ENCODE peak calls at places on chromosome 19, in ten cellular contexts. B, O, Y, V, A, T, U, D, H and M are unnamed samples.
A peak's percentile ranks its signal among the peaks of the same experiment; 100 is the strongest.

GRCh38 chr19:48290923-48291700 is 21.2 kb downstream of the ZNF114 start:
- DNase-seq in B (peak; percentile 89), A (peak; percentile 45), Y (peak; percentile 91), H (peak; percentile 89), O (no peak), T (peak; percentile 90), U (peak; percentile 87), D (peak; percentile 69), V (peak; percentile 83), M (peak; percentile 60)

GRCh38 chr19:310781-311496 is 19.7 kb upstream of the PLPP2 start:
- DNase-seq in H (no peak), D (no peak), T (no peak), A (no peak), O (no peak), Y (no peak), U (no peak), B (no peak), V (no peak), M (no peak)

GRCh38 chr19:47110521-47111080 is 3.0 kb downstream of the ZC3H4 start:
- DNase-seq in U (no peak), O (no peak), A (peak; percentile 21), V (no peak), D (no peak), Y (no peak), H (no peak), B (no peak), T (no peak), M (peak; percentile 64)

GRCh38 chr19:49490287-49491029 is 3.0 kb downstream of the RPL13A start:
- DNase-seq in U (no peak), A (no peak), T (no peak), Y (no peak), V (no peak), H (no peak), D (no peak), B (no peak), O (no peak), M (no peak)

GRCh38 chr19:11169896-11170678 is 14.5 kb upstream of the SPC24 start:
- DNase-seq in U (no peak), A (no peak), V (no peak), B (peak; percentile 84), D (no peak), Y (no peak), T (peak; percentile 79), H (no peak), O (no peak), M (no peak)

GRCh38 chr19:34350161-34350561 is 14.8 kb upstream of the GPI start:
- DNase-seq in A (no peak), B (no peak), U (no peak), H (no peak), D (no peak), T (no peak), Y (no peak), O (no peak), V (no peak), M (peak; percentile 63)

GRCh38 chr19:36032251-36033104 is at the start of gene CLIP3:
- DNase-seq in B (peak; percentile 84), H (peak; percentile 63), O (no peak), A (no peak), V (no peak), T (peak; percentile 87), Y (peak; percentile 87), U (no peak), D (no peak), M (peak; percentile 54)

GRCh38 chr19:48966541-48967345 is 1.6 kb downstream of the FTL start:
- DNase-seq in B (peak; percentile 34), V (no peak), H (no peak), T (no peak), O (no peak), A (peak; percentile 64), U (no peak), D (no peak), Y (no peak), M (no peak)

GRCh38 chr19:38135150-38135998 is 88.6 kb downstream of the DPF1 start:
- DNase-seq in Y (no peak), A (no peak), U (no peak), T (no peak), V (no peak), B (no peak), D (no peak), O (no peak), H (peak; percentile 11), M (no peak)

GRCh38 chr19:40588110-40588854 is 11.6 kb downstream of the SHKBP1 start:
- DNase-seq in Y (no peak), H (peak; percentile 65), O (no peak), T (no peak), U (peak; percentile 85), D (no peak), B (peak; percentile 37), A (no peak), V (no peak), M (no peak)

GRCh38 chr19:27393591-27393990 is 1819.4 kb downstream of the UQCRFS1 start:
- DNase-seq in B (no peak), H (no peak), D (no peak), U (no peak), Y (no peak), A (no peak), O (no peak), T (no peak), V (no peak), M (no peak)

GRCh38 chr19:38060346-38060745 is 153.3 kb downstream of the SIPA1L3 start:
- DNase-seq in H (no peak), A (no peak), V (no peak), T (no peak), Y (no peak), B (no peak), U (no peak), D (no peak), O (no peak), M (no peak)

GRCh38 chr19:1177322-1178114 is 3.5 kb upstream of the SBNO2 start:
- DNase-seq in Y (no peak), D (no peak), T (peak; percentile 41), V (no peak), O (peak; percentile 93), H (peak; percentile 93), U (peak; percentile 88), B (peak; percentile 94), A (peak; percentile 64), M (no peak)

GRCh38 chr19:31408460-31409124 is 59.4 kb upstream of the TSHZ3 start:
- DNase-seq in A (no peak), B (peak; percentile 98), D (no peak), O (peak; percentile 62), Y (no peak), T (peak; percentile 51), V (no peak), H (peak; percentile 84), U (peak; percentile 19), M (no peak)

GRCh38 chr19:6127716-6128335 is 7.6 kb upstream of the ACSBG2 start:
- DNase-seq in O (no peak), D (no peak), Y (no peak), A (no peak), B (no peak), H (no peak), U (no peak), T (no peak), V (no peak), M (no peak)

GRCh38 chr19:6068711-6069110 is 41.6 kb downstream of the RFX2 start:
- DNase-seq in V (no peak), U (no peak), H (no peak), D (no peak), O (no peak), Y (no peak), T (no peak), A (no peak), B (no peak), M (no peak)

GRCh38 chr19:18007939-18008673 is at the start of gene ARRDC2:
- DNase-seq in B (peak; percentile 95), A (peak; percentile 55), T (peak; percentile 88), Y (peak; percentile 95), H (peak; percentile 95), D (peak; percentile 78), U (no peak), V (peak; percentile 92), O (peak; percentile 42), M (peak; percentile 84)
- TF ChIP-seq CTCF in B (no peak), A (no peak), T (peak; percentile 13), Y (no peak), H (no peak), D (no peak), U (no peak), V (no peak), O (no peak), M (no peak)

GRCh38 chr19:2852598-2852997 is 11.3 kb downstream of the ZNF555 start:
- DNase-seq in O (no peak), U (no peak), Y (peak; percentile 34), B (no peak), A (no peak), V (no peak), T (no peak), D (no peak), H (no peak), M (no peak)
- TF ChIP-seq CTCF in O (no peak), U (no peak), Y (no peak), B (no peak), A (no peak), V (no peak), T (no peak), D (no peak), H (no peak), M (no peak)

GRCh38 chr19:55461974-55462628 is 659 bp upstream of the ISOC2 start:
- DNase-seq in A (no peak), O (no peak), Y (no peak), H (peak; percentile 35), T (no peak), V (no peak), U (peak; percentile 61), B (peak; percentile 66), D (no peak), M (no peak)
- TF ChIP-seq CTCF in A (no peak), O (no peak), Y (no peak), H (no peak), T (no peak), V (no peak), U (no peak), B (no peak), D (no peak), M (no peak)

DNA sequence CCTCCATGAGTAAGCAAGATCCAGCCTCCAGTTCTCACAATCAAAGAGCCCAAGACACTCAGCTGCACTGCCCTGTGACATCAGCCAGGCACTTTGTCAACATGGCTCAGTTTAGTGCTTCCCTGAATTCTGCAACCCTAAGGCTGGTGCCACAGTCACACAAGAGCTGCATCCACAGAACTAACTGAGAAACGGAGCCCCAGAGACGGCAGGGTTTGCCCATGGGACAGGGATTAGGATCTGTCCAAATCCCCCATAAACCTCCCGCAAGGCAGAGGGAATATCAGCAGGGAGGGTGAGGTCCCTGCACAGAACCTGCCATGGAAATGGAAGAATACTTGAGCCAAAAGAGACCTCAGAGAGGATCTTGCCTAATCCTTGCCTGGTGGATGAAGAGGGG is 70.4 kb upstream of the UQCRFS1 start:
- DNase-seq in U (no peak), A (peak; percentile 45), O (no peak), V (no peak), B (no peak), T (no peak), H (no peak), Y (no peak), D (no peak), M (no peak)
- TF ChIP-seq CTCF in U (no peak), A (no peak), O (no peak), V (no peak), B (no peak), T (no peak), H (no peak), Y (no peak), D (no peak), M (no peak)